ENCODE peak calls at places on chromosomes 3 and 15, in four cellular contexts. Z, I, B and E are unnamed samples.

GRCh38 chr15:38782156-38782555 is 217.5 kb upstream of the RASGRP1 start:
- ATAC-seq in Z (no peak), I (no peak), B (no peak), E (no peak)

GRCh38 chr15:38187646-38188313 is 64.9 kb upstream of the SPRED1 start:
- ATAC-seq in Z (no peak), I (no peak), B (no peak), E (no peak)

GRCh38 chr3:140053011-140053702 is 118.2 kb downstream of the CLSTN2 start:
- ATAC-seq in Z (no peak), I (no peak), B (no peak), E (no peak)

GRCh38 chr15:55784284-55784683 is 41.3 kb upstream of the PRTG start:
- ATAC-seq in Z (no peak), I (no peak), B (no peak), E (no peak)

GRCh38 chr3:122268257-122269024 is 56.6 kb upstream of the CSTA start:
- ATAC-seq in Z (no peak), I (no peak), B (no peak), E (no peak)

GRCh38 chr15:44720460-44721185 is 9.3 kb downstream of the B2M start:
- ATAC-seq in Z (no peak), I (no peak), B (no peak), E (no peak)

GRCh38 chr3:124203292-124203691 is 211.4 kb upstream of the ROPN1 start:
- ATAC-seq in Z (no peak), I (no peak), B (no peak), E (no peak)

GRCh38 chr15:83285979-83286553 is 1.6 kb upstream of the BNC1 start:
- ATAC-seq in Z (no peak), I (no peak), B (no peak), E (no peak)

GRCh38 chr3:8608041-8608790 is 36.4 kb downstream of the SSUH2 start:
- ATAC-seq in Z (peak; percentile 47), I (no peak), B (no peak), E (no peak)

GRCh38 chr3:188268336-188268735 is 114.4 kb downstream of the LPP start:
- ATAC-seq in Z (no peak), I (no peak), B (no peak), E (no peak)

GRCh38 chr3:17062736-17063135 is 178.0 kb downstream of the PLCL2 start:
- ATAC-seq in Z (no peak), I (no peak), B (no peak), E (no peak)

GRCh38 chr3:172627057-172627809 is 83.6 kb downstream of the NCEH1 start:
- ATAC-seq in Z (peak; percentile 67), I (no peak), B (no peak), E (peak; percentile 64)

GRCh38 chr15:86247249-86247955 is 167.7 kb downstream of the AGBL1 start:
- ATAC-seq in Z (no peak), I (no peak), B (no peak), E (no peak)

GRCh38 chr3:178482981-178483380 is 53.3 kb upstream of the KCNMB2 start:
- ATAC-seq in Z (no peak), I (no peak), B (no peak), E (no peak)